ENCODE peak calls at places on chromosomes 11 and 22, in nine cellular contexts. O is gastrocnemius medialis; V is fibroblast of pulmonary artery; S is CD4-positive, alpha-beta memory T cell; U is CD8-positive, alpha-beta memory T cell; Y is CD4-positive, CD25-positive, alpha-beta regulatory T cell; W is tibial artery; Q is choroid plexus epithelial cell; P is A673. H is an unnamed sample.

GRCh38 chr11:73137262-73137941 is 4.7 kb downstream of the FCHSD2 start:
- DNase-seq in P (no peak), S (no peak), Q (no peak), Y (no peak), U (no peak), V (no peak), W (no peak), O (no peak), H (no peak)

GRCh38 chr11:77308838-77309237 is 7.4 kb upstream of the GDPD4 start:
- DNase-seq in O (no peak), W (no peak), V (no peak), S (no peak), Y (no peak), P (no peak), Q (no peak), U (no peak), H (no peak)

GRCh38 chr22:30234786-30235470 is 11.6 kb downstream of the LIF start:
- DNase-seq in S (no peak), U (no peak), W (no peak), Y (no peak), O (no peak), V (no peak), Q (peak), P (no peak), H (peak)

GRCh38 chr11:77140231-77140959 is 12.3 kb downstream of the MYO7A start:
- DNase-seq in P (no peak), W (no peak), Y (no peak), O (peak), U (no peak), S (no peak), V (peak), Q (peak), H (peak)

GRCh38 chr22:46057206-46057605 is 80.2 kb upstream of the WNT7B start:
- DNase-seq in P (peak), O (no peak), S (no peak), Q (no peak), U (no peak), V (no peak), Y (no peak), W (peak), H (peak)

GRCh38 chr22:43441751-43442150 is 29.9 kb downstream of the MPPED1 start:
- DNase-seq in P (no peak), W (no peak), S (no peak), Y (no peak), U (no peak), O (no peak), Q (no peak), V (no peak), H (no peak)

GRCh38 chr22:45534339-45535192 is 31.9 kb downstream of the FBLN1 start:
- DNase-seq in W (no peak), P (no peak), U (no peak), O (no peak), V (no peak), Y (no peak), S (no peak), Q (no peak), H (peak)

GRCh38 chr11:92212530-92212929 is 12.1 kb upstream of the FAT3 start:
- DNase-seq in V (no peak), Q (no peak), S (no peak), P (no peak), W (no peak), O (no peak), U (no peak), Y (no peak), H (no peak)

GRCh38 chr11:16392646-16393045 is 36.3 kb upstream of the SOX6 start:
- DNase-seq in P (no peak), U (no peak), Y (no peak), S (no peak), W (no peak), O (no peak), Q (no peak), V (no peak), H (no peak)

GRCh38 chr22:39729141-39729934 is 158.8 kb downstream of the CACNA1I start:
- DNase-seq in S (no peak), Q (no peak), O (no peak), U (no peak), P (no peak), Y (no peak), V (no peak), W (no peak), H (no peak)

GRCh38 chr11:45254070-45254469 is 32.1 kb downstream of the SYT13 start:
- DNase-seq in O (no peak), W (no peak), Y (no peak), Q (no peak), V (no peak), P (no peak), S (no peak), U (no peak), H (no peak)

GRCh38 chr11:111871693-111872161 is 346 bp upstream of the ALG9 start:
- DNase-seq in Q (no peak), Y (no peak), S (no peak), W (no peak), V (no peak), U (no peak), O (no peak), P (no peak), H (no peak)

GRCh38 chr11:36449566-36450390 is 60.3 kb downstream of the TRAF6 start:
- DNase-seq in O (no peak), W (no peak), U (no peak), P (no peak), Q (no peak), V (peak), S (no peak), Y (no peak), H (peak)

GRCh38 chr22:16964366-16964765 is 43.7 kb downstream of the GAB4 start:
- DNase-seq in Q (no peak), Y (no peak), U (no peak), S (no peak), O (no peak), V (no peak), W (no peak), P (no peak), H (no peak)

GRCh38 chr11:118226294-118226693 is 1.5 kb upstream of the JAML start:
- DNase-seq in S (no peak), P (peak), Y (no peak), O (no peak), W (peak), U (no peak), Q (no peak), V (no peak), H (peak)

GRCh38 chr22:17411213-17411612 is 42.0 kb downstream of the CECR2 start:
- DNase-seq in V (peak), S (no peak), U (no peak), P (no peak), Y (no peak), O (no peak), Q (peak), W (no peak), H (no peak)

GRCh38 chr11:98059488-98059887 is 961.3 kb upstream of the CNTN5 start:
- DNase-seq in W (no peak), O (no peak), V (no peak), P (no peak), Y (no peak), U (no peak), S (no peak), Q (no peak), H (no peak)

GRCh38 chr11:69321877-69322350 is 28.0 kb downstream of the MYEOV start:
- DNase-seq in Y (no peak), O (no peak), Q (peak), S (no peak), V (peak), P (no peak), U (no peak), W (no peak), H (peak)

GRCh38 chr22:36334081-36334831 is 53.5 kb downstream of the MYH9 start:
- DNase-seq in Y (no peak), P (no peak), Q (no peak), S (no peak), V (no peak), O (no peak), U (peak), W (no peak), H (no peak)

GRCh38 chr11:19259487-19260345 is 19.0 kb upstream of the E2F8 start:
- DNase-seq in V (peak), P (peak), Y (peak), Q (peak), U (peak), O (peak), W (peak), S (peak), H (peak)

GRCh38 chr11:43830928-43831440 is 49.6 kb upstream of the ALKBH3 start:
- DNase-seq in U (no peak), W (peak), Q (peak), Y (no peak), S (no peak), P (peak), O (peak), V (peak), H (peak)

GRCh38 chr11:116348226-116348625 is 424.6 kb downstream of the BUD13 start:
- DNase-seq in W (peak), Y (no peak), Q (no peak), V (no peak), U (no peak), P (no peak), O (no peak), S (no peak), H (no peak)

GRCh38 chr22:24055283-24055682 is 44.2 kb downstream of the CABIN1 start:
- DNase-seq in P (no peak), V (no peak), Y (no peak), U (no peak), O (no peak), S (no peak), Q (no peak), W (no peak), H (no peak)

GRCh38 chr11:122100222-122101080 is 15.6 kb downstream of the BLID start:
- DNase-seq in P (peak), S (no peak), V (peak), O (peak), U (no peak), W (peak), Q (peak), Y (no peak), H (peak)

GRCh38 chr11:134380785-134381184 is 31.3 kb downstream of the B3GAT1 start:
- DNase-seq in S (no peak), W (no peak), P (no peak), O (no peak), Y (no peak), U (no peak), V (no peak), Q (no peak), H (no peak)

GRCh38 chr11:34825670-34826383 is 90.4 kb downstream of the APIP start:
- DNase-seq in O (no peak), U (no peak), S (no peak), Q (no peak), V (no peak), P (no peak), Y (no peak), W (no peak), H (no peak)

GRCh38 chr11:7511405-7511804 is 2.4 kb upstream of the PPFIBP2 start:
- DNase-seq in S (no peak), Q (no peak), W (peak), O (peak), Y (no peak), P (no peak), V (no peak), U (no peak), H (no peak)
- H3K4me3 ChIP-seq in S (no peak), Q (no peak), W (no peak), O (no peak), Y (no peak), P (no peak), V (no peak), U (no peak), H (no peak)

GRCh38 chr22:47091241-47091691 is 328.8 kb downstream of the TBC1D22A start:
- DNase-seq in W (no peak), Q (peak), V (no peak), P (peak), S (no peak), O (no peak), Y (peak), U (peak), H (peak)
- H3K4me3 ChIP-seq in W (peak), Q (peak), V (peak), P (peak), S (no peak), O (no peak), Y (peak), U (peak), H (peak)

GRCh38 chr11:128468106-128468505 is 119.3 kb downstream of the ETS1 start:
- DNase-seq in Q (peak), W (no peak), O (no peak), U (no peak), P (no peak), S (no peak), Y (no peak), V (no peak), H (no peak)
- H3K4me3 ChIP-seq in Q (no peak), W (no peak), O (no peak), U (peak), P (no peak), S (peak), Y (peak), V (no peak), H (no peak)

DNA sequence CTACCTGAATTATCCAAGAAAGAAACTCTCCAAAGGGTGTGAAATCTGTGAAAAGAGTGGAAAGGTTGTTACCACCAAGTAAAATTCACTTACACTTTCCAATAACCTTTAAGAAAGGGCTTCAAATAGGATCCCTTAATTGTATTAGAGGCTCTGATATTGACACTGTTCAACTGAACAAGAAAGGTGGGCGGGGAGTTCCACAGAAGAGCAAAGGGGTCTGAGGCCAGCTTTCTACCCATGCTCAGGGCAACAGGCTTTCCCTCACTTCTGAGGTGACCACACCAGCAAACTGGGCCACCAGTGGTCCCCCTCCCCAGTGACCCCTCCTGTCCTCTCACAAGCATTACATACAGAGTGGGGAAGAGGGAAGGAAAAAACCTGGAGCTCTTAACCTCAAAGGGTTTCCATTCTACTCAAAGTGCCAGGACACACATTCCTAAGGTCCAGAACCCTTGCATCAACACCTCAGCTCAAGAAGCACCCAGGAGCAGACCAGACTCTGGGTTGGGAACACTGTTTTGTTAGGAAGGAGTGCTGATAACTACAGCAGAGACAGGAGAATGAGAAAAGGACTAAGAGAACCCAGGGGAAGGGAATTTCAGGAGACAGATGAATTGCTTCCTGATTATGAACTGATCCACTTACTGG is 71.6 kb upstream of the AKIP1 start:
- DNase-seq in Y (no peak), U (no peak), O (no peak), Q (no peak), V (no peak), W (no peak), P (no peak), S (no peak), H (no peak)
- H3K4me3 ChIP-seq in Y (no peak), U (no peak), O (no peak), Q (no peak), V (no peak), W (no peak), P (no peak), S (no peak), H (no peak)

DNA sequence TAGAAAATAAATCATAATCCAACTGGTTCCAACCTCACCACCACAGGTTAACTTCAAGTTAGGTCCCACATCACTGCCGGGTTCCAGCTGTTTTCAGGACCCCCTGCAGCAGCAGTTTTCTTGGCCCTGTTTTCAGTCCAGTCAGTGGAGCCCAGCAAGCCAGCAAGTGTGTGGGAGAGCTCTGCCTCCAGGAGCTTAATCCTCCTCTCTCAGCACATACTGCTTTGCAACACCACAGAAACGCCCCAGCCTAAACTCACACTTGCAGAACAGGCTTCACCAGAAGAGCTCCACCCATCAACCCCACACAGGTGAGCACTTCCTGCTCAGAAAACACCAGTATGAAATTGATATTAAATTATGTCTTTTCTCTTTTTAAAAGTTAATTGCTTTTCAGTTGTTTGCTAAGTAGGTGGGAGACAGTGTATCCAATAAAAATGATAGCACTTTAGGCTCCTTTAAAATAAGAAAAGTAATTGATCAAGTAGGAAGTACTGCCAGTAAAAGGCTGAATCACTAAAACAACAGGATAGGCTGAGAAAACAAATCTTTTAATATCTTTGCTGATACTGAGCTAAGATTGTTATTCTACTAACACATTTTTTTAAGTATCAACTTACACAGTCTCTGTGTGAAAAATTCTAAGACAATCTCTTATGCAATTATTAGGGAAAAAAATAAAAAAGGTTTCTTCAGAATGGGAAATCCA is 81.5 kb upstream of the TP53AIP1 start:
- DNase-seq in Q (peak), O (no peak), P (peak), S (peak), V (peak), Y (no peak), U (peak), W (no peak), H (no peak)
- H3K4me3 ChIP-seq in Q (no peak), O (no peak), P (no peak), S (no peak), V (no peak), Y (peak), U (no peak), W (no peak), H (no peak)